ENCODE peak calls at places on chromosome 12, in ten cellular contexts. S is WERI-Rb-1; R is body of pancreas; A is IMR-90; L is lower lobe of right lung; W is A673; P is A549; G is tibial nerve; Z is CD8-positive, alpha-beta T cell; B is esophagus muscularis mucosa. U is an unnamed sample.

GRCh38 chr12:122174155-122174845 is at the start of gene IL31:
- DNase-seq in S (no peak), R (no peak), A (no peak), L (no peak), W (no peak), P (no peak), G (no peak), Z (no peak), B (peak; percentile 86), U (no peak)

GRCh38 chr12:114186241-114187002 is 219.5 kb downstream of the TBX5 start:
- DNase-seq in S (no peak), R (no peak), A (no peak), L (no peak), W (no peak), P (no peak), G (no peak), Z (no peak), B (no peak), U (no peak)

GRCh38 chr12:67710582-67710981 is 62.0 kb downstream of the DYRK2 start:
- DNase-seq in S (no peak), R (peak; percentile 66), A (peak; percentile 62), L (no peak), W (no peak), P (peak; percentile 82), G (no peak), Z (no peak), B (no peak), U (no peak)

GRCh38 chr12:38823743-38824142 is 81.6 kb downstream of the CPNE8 start:
- DNase-seq in S (no peak), R (no peak), A (no peak), L (no peak), W (peak; percentile 87), P (no peak), G (no peak), Z (no peak), B (no peak), U (no peak)

GRCh38 chr12:91890742-91891141 is 254.9 kb downstream of the BTG1 start:
- DNase-seq in S (no peak), R (no peak), A (peak; percentile 8), L (no peak), W (no peak), P (peak; percentile 7), G (no peak), Z (no peak), B (no peak), U (no peak)

GRCh38 chr12:92034083-92034482 is 111.6 kb downstream of the BTG1 start:
- DNase-seq in S (no peak), R (no peak), A (no peak), L (no peak), W (no peak), P (no peak), G (no peak), Z (no peak), B (no peak), U (no peak)

GRCh38 chr12:65232490-65233077 is 45.9 kb upstream of the MSRB3 start:
- DNase-seq in S (no peak), R (no peak), A (peak; percentile 38), L (no peak), W (peak; percentile 52), P (peak; percentile 22), G (no peak), Z (no peak), B (no peak), U (no peak)

GRCh38 chr12:92571844-92572543 is 130.8 kb upstream of the PLEKHG7 start:
- DNase-seq in S (no peak), R (no peak), A (no peak), L (no peak), W (no peak), P (no peak), G (no peak), Z (no peak), B (no peak), U (no peak)

GRCh38 chr12:3959799-3960560 is 86.8 kb upstream of the PARP11 start:
- DNase-seq in S (no peak), R (no peak), A (no peak), L (no peak), W (no peak), P (no peak), G (no peak), Z (no peak), B (no peak), U (no peak)

GRCh38 chr12:3961573-3961972 is 88.4 kb upstream of the PARP11 start:
- DNase-seq in S (no peak), R (no peak), A (no peak), L (no peak), W (no peak), P (no peak), G (no peak), Z (no peak), B (no peak), U (no peak)

GRCh38 chr12:3962661-3963483 is 89.7 kb upstream of the PARP11 start:
- DNase-seq in S (no peak), R (no peak), A (no peak), L (peak; percentile 53), W (no peak), P (no peak), G (no peak), Z (peak; percentile 93), B (no peak), U (no peak)

GRCh38 chr12:3964404-3964803 is 91.2 kb upstream of the PARP11 start:
- DNase-seq in S (peak; percentile 49), R (peak; percentile 25), A (no peak), L (no peak), W (peak; percentile 2), P (peak; percentile 23), G (no peak), Z (no peak), B (no peak), U (no peak)

DNA sequence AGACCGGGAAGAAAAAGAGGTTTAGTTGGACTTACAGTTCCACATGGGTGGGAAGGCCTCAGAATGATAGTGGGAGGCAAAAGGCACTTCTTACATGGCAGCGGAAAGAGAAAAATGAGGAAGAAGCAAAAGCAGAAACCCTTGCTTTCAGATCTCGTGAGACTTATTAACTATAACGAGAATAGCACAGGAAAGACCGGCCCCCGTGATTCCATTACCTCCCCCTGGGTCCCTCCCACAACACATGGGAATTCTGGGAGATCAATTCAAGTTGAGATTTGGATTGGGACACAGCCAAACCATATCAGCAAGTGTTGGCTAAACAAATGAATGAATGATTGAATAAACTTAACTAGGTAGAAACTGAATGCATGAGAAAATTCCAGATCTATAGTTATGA is 85.3 kb upstream of the PARP11 start:
- DNase-seq in S (no peak), R (no peak), A (no peak), L (no peak), W (no peak), P (no peak), G (no peak), Z (no peak), B (no peak), U (no peak)
- H3K9me3 ChIP-seq in S (peaks cover 2% of the 10 kb centered on the region), R (no peaks in the 10 kb centered on the region), A (peaks cover 2% of the 10 kb centered on the region), L (no peaks in the 10 kb centered on the region), W (no peaks in the 10 kb centered on the region), P (no peaks in the 10 kb centered on the region), G (no peaks in the 10 kb centered on the region), Z (no peaks in the 10 kb centered on the region), B (no peaks in the 10 kb centered on the region), U (no peaks in the 10 kb centered on the region)

GRCh38 chr12:23752245-23752644 is 197.2 kb downstream of the SOX5 start:
- DNase-seq in S (no peak), R (no peak), A (no peak), L (no peak), W (no peak), P (no peak), G (no peak), Z (no peak), B (no peak), U (no peak)

GRCh38 chr12:23750923-23751322 is 198.5 kb downstream of the SOX5 start:
- DNase-seq in S (no peak), R (no peak), A (peak; percentile 34), L (no peak), W (no peak), P (no peak), G (no peak), Z (no peak), B (no peak), U (peak; percentile 2)

GRCh38 chr12:23756416-23756815 is 193.1 kb downstream of the SOX5 start:
- DNase-seq in S (no peak), R (no peak), A (no peak), L (no peak), W (no peak), P (no peak), G (no peak), Z (no peak), B (no peak), U (no peak)

GRCh38 chr12:23753627-23754358 is 195.7 kb downstream of the SOX5 start:
- DNase-seq in S (no peak), R (no peak), A (no peak), L (no peak), W (no peak), P (no peak), G (no peak), Z (no peak), B (no peak), U (no peak)

GRCh38 chr12:23751641-23752040 is 197.8 kb downstream of the SOX5 start:
- DNase-seq in S (no peak), R (no peak), A (no peak), L (no peak), W (no peak), P (no peak), G (no peak), Z (no peak), B (no peak), U (no peak)
- TF ChIP-seq CTCF in S (no peak), R (no peak), A (no peak), L (no peak), W (no peak), P (no peak), G (no peak), Z (no peak), B (no peak), U (no peak)

DNA sequence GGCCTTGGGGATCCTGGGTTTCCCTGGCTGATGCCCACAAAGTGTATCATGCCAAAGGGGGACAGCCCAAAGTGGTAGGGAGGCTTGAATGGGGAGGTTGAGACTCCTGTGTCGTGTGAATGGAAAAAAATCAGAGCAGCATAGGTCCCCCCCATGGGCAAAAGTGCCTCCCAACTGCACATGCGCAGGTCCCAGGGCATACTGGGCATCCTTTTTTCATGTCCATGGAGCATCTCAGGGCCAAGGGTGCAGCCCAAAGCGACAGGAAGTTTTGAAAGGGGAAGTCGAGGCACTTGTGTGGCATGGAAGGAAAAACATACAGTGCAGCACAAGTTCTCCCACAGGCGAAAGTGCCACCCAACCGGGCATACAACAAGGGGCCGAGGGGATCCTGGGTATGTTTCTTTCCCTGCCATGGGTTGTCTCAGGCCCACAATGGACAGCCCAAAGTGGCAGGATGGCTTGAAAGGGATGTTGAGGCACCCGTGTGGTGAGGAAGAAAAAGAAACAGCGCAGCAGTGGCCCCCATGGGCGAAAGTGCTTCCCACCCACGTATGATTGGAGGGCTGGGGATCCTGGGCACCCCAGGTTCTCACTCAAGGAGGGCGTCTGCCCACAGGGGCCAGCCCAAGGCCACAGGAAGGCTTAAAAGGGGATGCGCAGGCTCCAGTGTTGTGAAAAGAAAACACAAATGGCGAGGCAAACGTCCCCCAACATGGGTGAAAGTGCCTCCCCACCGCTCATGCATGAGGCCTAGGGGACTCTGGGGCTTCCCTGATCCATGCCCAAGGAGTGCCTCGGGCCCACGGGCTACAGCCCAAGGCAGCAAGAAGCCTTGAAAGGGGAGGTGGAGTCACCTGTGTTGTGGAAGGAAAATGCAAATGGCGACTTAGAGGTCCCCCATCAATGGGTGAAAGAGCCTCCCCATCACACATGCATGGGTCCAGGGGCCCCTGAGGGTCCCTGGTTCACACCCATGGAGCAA is 573.7 kb downstream of the ALG10 start:
- DNase-seq in S (no peak), R (no peak), A (no peak), L (peak; percentile 18), W (no peak), P (no peak), G (no peak), Z (no peak), B (no peak), U (no peak)
- H3K9me3 ChIP-seq in S (peaks cover 9% of the 10 kb centered on the region), R (peaks cover 55% of the 10 kb centered on the region), A (peaks cover 43% of the 10 kb centered on the region), L (peaks cover 68% of the 10 kb centered on the region), W (peaks cover 44% of the 10 kb centered on the region), P (peaks cover 26% of the 10 kb centered on the region), G (peaks cover 30% of the 10 kb centered on the region), Z (no peaks in the 10 kb centered on the region), B (peaks cover 99% of the 10 kb centered on the region), U (peaks cover 56% of the 10 kb centered on the region)

GRCh38 chr12:132507656-132508055 is 17.7 kb downstream of the FBRSL1 start:
- DNase-seq in S (peak; percentile 80), R (no peak), A (no peak), L (no peak), W (no peak), P (no peak), G (no peak), Z (no peak), B (no peak), U (no peak)
- TF ChIP-seq CTCF in S (peak; percentile 44), R (no peak), A (no peak), L (no peak), W (peak; percentile 29), P (no peak), G (no peak), Z (no peak), B (no peak), U (no peak)